ENCODE peak calls at places on chromosomes 7 and 10, in seven cellular contexts. L, O, M, Y, I, F and N are unnamed samples.

GRCh38 chr7:109763611-109764010 is 1193.9 kb downstream of the DNAJB9 start:
- DNase-seq in L (no peak), O (no peak), I (no peak), F (no peak), Y (no peak), M (no peak), N (no peak)

GRCh38 chr10:117955171-117955570 is 91.6 kb downstream of the RAB11FIP2 start:
- DNase-seq in Y (no peak), M (no peak), I (no peak), L (no peak), O (no peak), F (no peak), N (no peak)

GRCh38 chr7:135501402-135501801 is 8.5 kb downstream of the CNOT4 start:
- DNase-seq in M (no peak), Y (no peak), F (no peak), I (no peak), O (no peak), L (no peak), N (no peak)

GRCh38 chr7:2330506-2330905 is 16.3 kb upstream of the SNX8 start:
- DNase-seq in M (no peak), Y (no peak), O (no peak), I (no peak), L (no peak), F (no peak), N (no peak)

GRCh38 chr10:5070648-5071410 is 23.4 kb upstream of the AKR1C3 start:
- DNase-seq in Y (no peak), F (no peak), L (no peak), M (no peak), I (no peak), O (no peak), N (no peak)

GRCh38 chr7:1454471-1455065 is 4.7 kb downstream of the MICALL2 start:
- DNase-seq in M (no peak), L (peak; percentile 64), I (peak; percentile 40), F (no peak), O (no peak), Y (no peak), N (no peak)

GRCh38 chr10:49620841-49621378 is 7.1 kb downstream of the CHAT start:
- DNase-seq in O (peak; percentile 40), I (no peak), F (no peak), L (no peak), M (peak; percentile 56), Y (no peak), N (peak; percentile 36)

GRCh38 chr10:98415710-98416077 is 712 bp upstream of the PYROXD2 start:
- DNase-seq in L (no peak), Y (no peak), F (no peak), M (no peak), I (no peak), O (no peak), N (no peak)

GRCh38 chr7:139328375-139328774 is 12.8 kb upstream of the FMC1 start:
- DNase-seq in F (no peak), I (no peak), Y (no peak), O (no peak), M (no peak), L (no peak), N (no peak)

GRCh38 chr10:32943395-32943794 is 14.6 kb downstream of the ITGB1 start:
- DNase-seq in F (no peak), M (no peak), L (no peak), I (no peak), O (no peak), Y (no peak), N (no peak)
- H3K4me1 ChIP-seq in F (peaks cover 1% of the 10 kb centered on the region), M (peaks cover 24% of the 10 kb centered on the region), L (peaks cover 7% of the 10 kb centered on the region), I (peaks cover 98% of the 10 kb centered on the region), O (peaks cover 66% of the 10 kb centered on the region), Y (peaks cover 43% of the 10 kb centered on the region), N (peaks cover 10% of the 10 kb centered on the region)

GRCh38 chr7:6691609-6692106 is 15.1 kb downstream of the ZNF12 start:
- DNase-seq in I (no peak), O (no peak), M (no peak), L (no peak), Y (no peak), F (no peak), N (no peak)

DNA sequence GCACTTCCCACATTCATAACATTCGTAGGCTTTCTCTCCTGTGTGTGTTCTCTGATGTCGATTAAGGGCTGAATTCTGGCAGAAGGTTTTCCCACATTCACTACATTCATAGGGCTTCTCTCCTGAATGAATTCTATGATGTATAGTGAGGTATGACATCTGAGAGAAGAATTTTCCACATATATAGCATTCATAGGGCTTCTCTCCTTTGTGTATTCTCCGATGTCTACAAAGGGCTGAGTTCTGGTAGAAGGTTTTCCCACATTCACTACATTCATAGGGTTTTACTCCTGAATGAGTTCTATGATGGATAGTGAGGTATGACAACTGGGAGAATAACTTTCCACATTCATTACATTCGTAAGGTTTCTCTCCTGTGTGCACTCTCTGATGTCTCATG is 15.6 kb downstream of the ZNF12 start:
- DNase-seq in M (no peak), F (no peak), Y (no peak), I (no peak), O (no peak), L (no peak), N (no peak)
- H3K9me3 ChIP-seq in M (peaks cover 27% of the 10 kb centered on the region), F (peaks cover 98% of the 10 kb centered on the region), Y (peaks cover 100% of the 10 kb centered on the region), I (peaks cover 100% of the 10 kb centered on the region), O (peaks cover 100% of the 10 kb centered on the region), L (peaks cover 100% of the 10 kb centered on the region), N (peaks cover 100% of the 10 kb centered on the region)

DNA sequence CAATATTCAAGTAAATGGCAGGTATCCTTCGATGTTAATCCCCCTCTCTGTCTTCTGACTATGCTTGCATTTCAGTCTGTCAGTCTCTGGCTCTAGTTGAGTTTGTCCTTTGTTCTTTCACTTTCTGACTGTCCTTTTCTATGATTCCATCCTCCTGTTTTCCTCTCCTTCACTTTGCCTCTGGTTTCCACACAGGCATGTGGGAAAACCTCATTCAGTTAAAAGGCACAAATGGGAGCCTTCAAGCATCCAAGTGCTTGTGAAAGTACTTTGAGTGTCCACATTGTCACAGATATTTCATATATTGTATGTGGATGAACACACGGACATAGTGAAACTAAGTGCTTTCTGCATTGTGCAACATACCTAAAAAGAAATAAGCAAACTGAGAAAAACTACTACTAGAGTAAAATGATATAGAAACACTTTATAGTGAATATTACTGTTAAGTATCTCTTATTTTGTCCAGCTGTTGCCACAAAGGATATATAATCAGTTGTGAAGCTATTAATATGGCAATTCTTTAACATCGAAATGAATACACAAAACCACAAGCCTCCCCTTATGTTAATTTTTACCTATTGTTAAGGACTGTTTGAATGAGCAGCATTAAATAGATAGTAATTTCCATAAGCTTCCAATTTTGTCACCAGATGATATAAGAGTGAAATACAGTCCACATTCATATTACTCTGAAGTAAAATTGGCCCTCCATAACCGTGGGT is 71.7 kb downstream of the NRBF2 start:
- DNase-seq in L (no peak), M (no peak), I (no peak), Y (no peak), O (no peak), F (no peak), N (no peak)
- H3K4me1 ChIP-seq in L (peaks cover 3% of the 10 kb centered on the region), M (peaks cover 14% of the 10 kb centered on the region), I (peaks cover 84% of the 10 kb centered on the region), Y (peaks cover 20% of the 10 kb centered on the region), O (peaks cover 49% of the 10 kb centered on the region), F (peaks cover 14% of the 10 kb centered on the region), N (peaks cover 10% of the 10 kb centered on the region)

GRCh38 chr7:30828591-30828990 is 57.4 kb downstream of the MINDY4 start:
- DNase-seq in I (no peak), O (no peak), F (no peak), M (no peak), Y (no peak), L (no peak), N (no peak)

GRCh38 chr7:30831227-30831626 is 60.0 kb downstream of the MINDY4 start:
- DNase-seq in I (no peak), L (no peak), M (no peak), Y (no peak), O (no peak), F (no peak), N (no peak)

GRCh38 chr7:30829476-30829875 is 58.3 kb downstream of the MINDY4 start:
- DNase-seq in M (no peak), L (no peak), I (no peak), F (no peak), O (no peak), Y (no peak), N (no peak)

GRCh38 chr7:30835396-30835915 is 64.2 kb downstream of the MINDY4 start:
- DNase-seq in F (no peak), Y (no peak), I (no peak), O (no peak), M (no peak), L (no peak), N (no peak)

DNA sequence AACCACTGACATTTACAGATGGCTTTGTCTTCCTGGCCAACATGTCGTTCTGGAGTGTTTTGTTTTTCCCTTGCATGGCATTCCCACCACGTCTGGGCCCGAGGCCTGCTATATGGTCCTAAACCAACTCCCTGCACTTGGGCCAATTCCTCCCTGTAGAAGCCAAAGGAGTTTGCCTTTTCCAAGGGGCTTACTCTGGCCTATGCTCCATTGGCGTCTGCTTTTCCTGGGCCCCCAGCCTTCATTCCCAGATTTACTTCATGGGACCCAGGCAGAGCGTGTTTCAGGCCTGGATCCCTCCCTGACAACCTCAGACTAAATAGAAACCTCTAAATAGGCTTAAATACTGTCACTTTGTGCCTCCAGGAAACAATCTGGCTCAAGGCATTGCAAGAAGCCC is 60.7 kb downstream of the MINDY4 start:
- DNase-seq in L (no peak), M (no peak), O (no peak), I (no peak), Y (no peak), F (no peak), N (no peak)
- H3K9me3 ChIP-seq in L (peaks cover 7% of the 10 kb centered on the region), M (no peaks in the 10 kb centered on the region), O (peaks cover 37% of the 10 kb centered on the region), I (peaks cover 7% of the 10 kb centered on the region), Y (peaks cover 13% of the 10 kb centered on the region), F (no peaks in the 10 kb centered on the region), N (peaks cover 42% of the 10 kb centered on the region)

DNA sequence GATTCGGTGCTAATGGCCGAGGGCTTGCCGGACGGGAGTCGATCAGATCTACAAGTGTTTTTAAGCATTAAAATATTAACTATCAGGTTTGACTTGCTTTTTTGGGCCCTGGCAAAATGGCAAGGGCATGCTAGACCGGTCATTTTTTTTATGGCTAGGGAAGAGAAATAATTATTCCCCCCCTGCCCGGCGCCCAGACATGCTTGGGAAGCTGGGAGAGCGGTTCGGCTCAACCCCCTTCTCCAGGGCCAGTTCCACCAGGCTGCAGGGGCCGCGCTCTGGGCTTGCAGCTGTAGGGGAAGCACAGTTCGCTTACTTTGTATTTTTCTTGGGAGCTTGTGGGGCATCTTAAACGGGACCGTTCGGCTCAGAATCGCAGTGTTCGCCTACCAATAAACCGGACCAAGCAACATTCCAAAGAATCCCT is 3.0 kb downstream of the TCF7L2 start:
- DNase-seq in M (peak; percentile 79), O (peak; percentile 80), F (no peak), I (peak; percentile 33), Y (no peak), L (peak; percentile 40), N (peak; percentile 76)
- H3K4me1 ChIP-seq in M (peaks cover 11% of the 10 kb centered on the region), O (peaks cover 26% of the 10 kb centered on the region), F (no peaks in the 10 kb centered on the region), I (peaks cover 78% of the 10 kb centered on the region), Y (peaks cover 37% of the 10 kb centered on the region), L (peaks cover 9% of the 10 kb centered on the region), N (peaks cover 20% of the 10 kb centered on the region)